ENCODE peak calls at places on chromosome 21, in nine cellular contexts. One of them, this sample, is unnamed.

GRCh38 chr21:27802816-27803475 is 836.1 kb upstream of the ADAMTS5 start:
- DNase-seq in endodermal cell: peak; percentile 86
- DNase-seq in SJSA1: no peak
- DNase-seq in CD4-positive, CD25-positive, alpha-beta regulatory T cell: peak; percentile 30
- DNase-seq in tibial nerve: peak; percentile 35
- DNase-seq in CD8-positive, alpha-beta memory T cell: no peak
- DNase-seq in GM12878: no peak
- DNase-seq in BE2C: peak; percentile 60
- DNase-seq in tibial artery: no peak
- DNase-seq in this sample: peak; percentile 31

GRCh38 chr21:34702341-34702807 is 33.6 kb downstream of the CLIC6 start:
- DNase-seq in endodermal cell: peak; percentile 28
- DNase-seq in SJSA1: peak; percentile 71
- DNase-seq in CD4-positive, CD25-positive, alpha-beta regulatory T cell: no peak
- DNase-seq in tibial nerve: peak; percentile 45
- DNase-seq in CD8-positive, alpha-beta memory T cell: no peak
- DNase-seq in GM12878: no peak
- DNase-seq in BE2C: no peak
- DNase-seq in tibial artery: peak; percentile 72
- DNase-seq in this sample: peak; percentile 94

GRCh38 chr21:20451051-20451450 is 547.2 kb upstream of the NCAM2 start:
- DNase-seq in endodermal cell: no peak
- DNase-seq in SJSA1: no peak
- DNase-seq in CD4-positive, CD25-positive, alpha-beta regulatory T cell: no peak
- DNase-seq in tibial nerve: no peak
- DNase-seq in CD8-positive, alpha-beta memory T cell: no peak
- DNase-seq in GM12878: no peak
- DNase-seq in BE2C: no peak
- DNase-seq in tibial artery: no peak
- DNase-seq in this sample: peak; percentile 0

GRCh38 chr21:46428286-46428685 is 30.4 kb upstream of the DIP2A start:
- DNase-seq in endodermal cell: no peak
- DNase-seq in SJSA1: no peak
- DNase-seq in CD4-positive, CD25-positive, alpha-beta regulatory T cell: no peak
- DNase-seq in tibial nerve: no peak
- DNase-seq in CD8-positive, alpha-beta memory T cell: no peak
- DNase-seq in GM12878: no peak
- DNase-seq in BE2C: no peak
- DNase-seq in tibial artery: no peak
- DNase-seq in this sample: no peak

GRCh38 chr21:28227881-28228623 is 764.6 kb downstream of the LTN1 start:
- DNase-seq in endodermal cell: no peak
- DNase-seq in SJSA1: no peak
- DNase-seq in CD4-positive, CD25-positive, alpha-beta regulatory T cell: no peak
- DNase-seq in tibial nerve: no peak
- DNase-seq in CD8-positive, alpha-beta memory T cell: no peak
- DNase-seq in GM12878: no peak
- DNase-seq in BE2C: no peak
- DNase-seq in tibial artery: no peak
- DNase-seq in this sample: no peak

GRCh38 chr21:45256912-45257672 is 30.6 kb downstream of the POFUT2 start:
- DNase-seq in endodermal cell: peak; percentile 41
- DNase-seq in SJSA1: no peak
- DNase-seq in CD4-positive, CD25-positive, alpha-beta regulatory T cell: peak; percentile 23
- DNase-seq in tibial nerve: no peak
- DNase-seq in CD8-positive, alpha-beta memory T cell: no peak
- DNase-seq in GM12878: no peak
- DNase-seq in BE2C: peak; percentile 40
- DNase-seq in tibial artery: peak; percentile 12
- DNase-seq in this sample: no peak

GRCh38 chr21:43626390-43626789 is 32.9 kb downstream of the HSF2BP start:
- DNase-seq in endodermal cell: no peak
- DNase-seq in SJSA1: no peak
- DNase-seq in CD4-positive, CD25-positive, alpha-beta regulatory T cell: no peak
- DNase-seq in tibial nerve: no peak
- DNase-seq in CD8-positive, alpha-beta memory T cell: no peak
- DNase-seq in GM12878: no peak
- DNase-seq in BE2C: no peak
- DNase-seq in tibial artery: no peak
- DNase-seq in this sample: no peak

GRCh38 chr21:38303300-38303699 is 46.5 kb downstream of the KCNJ15 start:
- DNase-seq in endodermal cell: no peak
- DNase-seq in SJSA1: peak; percentile 63
- DNase-seq in CD4-positive, CD25-positive, alpha-beta regulatory T cell: no peak
- DNase-seq in tibial nerve: peak; percentile 65
- DNase-seq in CD8-positive, alpha-beta memory T cell: no peak
- DNase-seq in GM12878: no peak
- DNase-seq in BE2C: no peak
- DNase-seq in tibial artery: peak; percentile 93
- DNase-seq in this sample: peak; percentile 84

GRCh38 chr21:33386222-33386784 is 16.9 kb upstream of the IFNGR2 start:
- DNase-seq in endodermal cell: peak; percentile 78
- DNase-seq in SJSA1: no peak
- DNase-seq in CD4-positive, CD25-positive, alpha-beta regulatory T cell: no peak
- DNase-seq in tibial nerve: no peak
- DNase-seq in CD8-positive, alpha-beta memory T cell: no peak
- DNase-seq in GM12878: no peak
- DNase-seq in BE2C: no peak
- DNase-seq in tibial artery: no peak
- DNase-seq in this sample: no peak

GRCh38 chr21:44423312-44423821 is 31.9 kb upstream of the LRRC3 start:
- DNase-seq in endodermal cell: peak; percentile 47
- DNase-seq in SJSA1: peak; percentile 36
- DNase-seq in CD4-positive, CD25-positive, alpha-beta regulatory T cell: no peak
- DNase-seq in tibial nerve: no peak
- DNase-seq in CD8-positive, alpha-beta memory T cell: no peak
- DNase-seq in GM12878: no peak
- DNase-seq in BE2C: no peak
- DNase-seq in tibial artery: peak; percentile 13
- DNase-seq in this sample: no peak

GRCh38 chr21:46024983-46025860 is 43.7 kb downstream of the COL6A1 start:
- DNase-seq in endodermal cell: no peak
- DNase-seq in SJSA1: no peak
- DNase-seq in CD4-positive, CD25-positive, alpha-beta regulatory T cell: no peak
- DNase-seq in tibial nerve: no peak
- DNase-seq in CD8-positive, alpha-beta memory T cell: no peak
- DNase-seq in GM12878: no peak
- DNase-seq in BE2C: no peak
- DNase-seq in tibial artery: no peak
- DNase-seq in this sample: peak; percentile 52

DNA sequence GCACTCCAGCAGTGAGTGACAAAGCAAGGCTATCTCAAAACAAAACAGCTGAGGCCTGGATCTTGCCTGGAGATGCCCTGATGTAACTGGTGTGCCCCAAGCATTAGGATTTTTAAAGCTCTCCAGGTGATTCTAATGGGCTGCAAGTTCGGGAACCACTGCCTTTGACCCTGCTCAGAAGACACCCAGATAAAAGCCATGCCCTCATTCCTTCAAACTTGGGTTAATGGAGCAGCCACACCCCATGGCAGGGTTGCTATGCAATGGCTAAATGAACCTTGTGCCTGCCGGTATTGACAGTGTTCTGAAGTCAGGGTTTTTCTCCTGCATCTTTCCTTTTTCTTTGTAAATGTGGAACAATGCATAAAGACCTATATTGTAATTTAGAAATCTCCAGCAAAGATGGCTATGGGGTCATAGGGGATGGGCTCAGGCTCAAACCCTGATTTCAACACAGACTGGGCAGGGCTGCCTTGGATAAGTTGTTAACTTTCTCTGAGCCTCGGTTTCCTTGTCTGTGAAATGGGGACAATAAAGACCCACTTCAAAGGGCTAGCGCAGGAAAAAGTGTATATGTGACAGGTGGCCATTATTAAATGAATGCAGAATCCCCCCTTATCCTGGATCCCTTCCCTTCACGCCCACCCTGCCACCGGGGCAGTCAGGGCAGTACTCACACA is 453 bp downstream of the TFF3 start:
- DNase-seq in endodermal cell: no peak
- DNase-seq in SJSA1: peak; percentile 24
- DNase-seq in CD4-positive, CD25-positive, alpha-beta regulatory T cell: no peak
- DNase-seq in tibial nerve: no peak
- DNase-seq in CD8-positive, alpha-beta memory T cell: no peak
- DNase-seq in GM12878: no peak
- DNase-seq in BE2C: no peak
- DNase-seq in tibial artery: no peak
- DNase-seq in this sample: no peak
- H3K4me1 ChIP-seq in endodermal cell: peaks cover 13% of the 10 kb centered on the region
- H3K4me1 ChIP-seq in SJSA1: peaks cover 18% of the 10 kb centered on the region
- H3K4me1 ChIP-seq in CD4-positive, CD25-positive, alpha-beta regulatory T cell: peaks cover 5% of the 10 kb centered on the region
- H3K4me1 ChIP-seq in tibial nerve: no peaks in the 10 kb centered on the region
- H3K4me1 ChIP-seq in CD8-positive, alpha-beta memory T cell: no peaks in the 10 kb centered on the region
- H3K4me1 ChIP-seq in GM12878: peaks cover 3% of the 10 kb centered on the region
- H3K4me1 ChIP-seq in BE2C: no peaks in the 10 kb centered on the region
- H3K4me1 ChIP-seq in tibial artery: no peaks in the 10 kb centered on the region
- H3K4me1 ChIP-seq in this sample: no peaks in the 10 kb centered on the region

GRCh38 chr21:31660134-31660565 is 657 bp downstream of the SOD1 start:
- DNase-seq in endodermal cell: peak; percentile 75
- DNase-seq in SJSA1: peak; percentile 51
- DNase-seq in CD4-positive, CD25-positive, alpha-beta regulatory T cell: peak; percentile 45
- DNase-seq in tibial nerve: no peak
- DNase-seq in CD8-positive, alpha-beta memory T cell: no peak
- DNase-seq in GM12878: no peak
- DNase-seq in BE2C: peak; percentile 64
- DNase-seq in tibial artery: peak; percentile 34
- DNase-seq in this sample: no peak

GRCh38 chr21:31667141-31667540 is 7.6 kb downstream of the SOD1 start:
- DNase-seq in endodermal cell: no peak
- DNase-seq in SJSA1: no peak
- DNase-seq in CD4-positive, CD25-positive, alpha-beta regulatory T cell: no peak
- DNase-seq in tibial nerve: no peak
- DNase-seq in CD8-positive, alpha-beta memory T cell: no peak
- DNase-seq in GM12878: no peak
- DNase-seq in BE2C: no peak
- DNase-seq in tibial artery: no peak
- DNase-seq in this sample: no peak

GRCh38 chr21:31665397-31665796 is 5.9 kb downstream of the SOD1 start:
- DNase-seq in endodermal cell: no peak
- DNase-seq in SJSA1: no peak
- DNase-seq in CD4-positive, CD25-positive, alpha-beta regulatory T cell: peak; percentile 36
- DNase-seq in tibial nerve: no peak
- DNase-seq in CD8-positive, alpha-beta memory T cell: no peak
- DNase-seq in GM12878: no peak
- DNase-seq in BE2C: no peak
- DNase-seq in tibial artery: no peak
- DNase-seq in this sample: no peak

GRCh38 chr21:31666445-31667010 is 7.0 kb downstream of the SOD1 start:
- DNase-seq in endodermal cell: no peak
- DNase-seq in SJSA1: no peak
- DNase-seq in CD4-positive, CD25-positive, alpha-beta regulatory T cell: no peak
- DNase-seq in tibial nerve: no peak
- DNase-seq in CD8-positive, alpha-beta memory T cell: no peak
- DNase-seq in GM12878: no peak
- DNase-seq in BE2C: no peak
- DNase-seq in tibial artery: no peak
- DNase-seq in this sample: no peak

GRCh38 chr21:31663584-31664249 is 4.2 kb downstream of the SOD1 start:
- DNase-seq in endodermal cell: no peak
- DNase-seq in SJSA1: no peak
- DNase-seq in CD4-positive, CD25-positive, alpha-beta regulatory T cell: no peak
- DNase-seq in tibial nerve: no peak
- DNase-seq in CD8-positive, alpha-beta memory T cell: no peak
- DNase-seq in GM12878: no peak
- DNase-seq in BE2C: no peak
- DNase-seq in tibial artery: no peak
- DNase-seq in this sample: no peak
- H3K4me1 ChIP-seq in endodermal cell: peaks cover 2% of the 10 kb centered on the region
- H3K4me1 ChIP-seq in SJSA1: peaks cover 13% of the 10 kb centered on the region
- H3K4me1 ChIP-seq in CD4-positive, CD25-positive, alpha-beta regulatory T cell: peaks cover 70% of the 10 kb centered on the region
- H3K4me1 ChIP-seq in tibial nerve: peaks cover 20% of the 10 kb centered on the region
- H3K4me1 ChIP-seq in CD8-positive, alpha-beta memory T cell: peaks cover 59% of the 10 kb centered on the region
- H3K4me1 ChIP-seq in GM12878: peaks cover 17% of the 10 kb centered on the region
- H3K4me1 ChIP-seq in BE2C: no peaks in the 10 kb centered on the region
- H3K4me1 ChIP-seq in tibial artery: no peaks in the 10 kb centered on the region
- H3K4me1 ChIP-seq in this sample: peaks cover 33% of the 10 kb centered on the region

DNA sequence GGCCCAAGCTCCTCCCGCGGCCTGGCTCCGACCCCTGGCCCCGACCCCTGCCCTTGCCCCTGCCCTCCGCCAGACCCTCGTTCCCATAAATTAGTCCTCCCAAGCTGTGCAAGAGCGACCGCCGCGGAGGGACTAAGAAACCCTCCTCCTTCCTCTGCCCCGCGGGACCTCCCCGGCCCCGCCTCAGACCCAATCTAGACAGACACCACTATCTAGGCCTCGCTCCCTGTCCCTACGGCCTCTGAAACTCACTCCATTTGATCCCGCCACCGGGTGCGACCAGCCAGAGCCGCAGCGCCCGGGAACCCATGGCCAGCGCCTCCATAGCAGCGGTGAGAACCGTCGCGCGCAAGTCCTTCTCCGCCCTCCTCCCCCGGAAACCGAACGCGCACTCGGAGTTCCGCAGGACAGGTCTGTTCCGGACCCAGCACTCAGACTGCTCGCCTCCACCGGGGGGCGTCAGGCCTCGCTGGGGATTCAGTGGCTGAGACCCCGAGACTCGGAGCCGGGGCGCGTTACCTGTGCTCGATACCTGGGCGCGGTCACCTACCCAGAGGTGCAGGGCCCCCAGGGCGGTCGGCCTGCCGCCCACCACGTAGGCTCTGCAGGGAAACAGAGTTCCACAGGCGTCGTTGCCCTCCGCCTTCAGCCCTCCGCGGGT is at the start of gene MRPL39:
- DNase-seq in endodermal cell: peak; percentile 97
- DNase-seq in SJSA1: peak; percentile 90
- DNase-seq in CD4-positive, CD25-positive, alpha-beta regulatory T cell: peak; percentile 94
- DNase-seq in tibial nerve: peak; percentile 76
- DNase-seq in CD8-positive, alpha-beta memory T cell: peak; percentile 74
- DNase-seq in GM12878: peak; percentile 62
- DNase-seq in BE2C: peak; percentile 96
- DNase-seq in tibial artery: peak; percentile 77
- DNase-seq in this sample: peak; percentile 82
- H3K4me1 ChIP-seq in endodermal cell: no peaks in the 10 kb centered on the region
- H3K4me1 ChIP-seq in SJSA1: peaks cover 6% of the 10 kb centered on the region
- H3K4me1 ChIP-seq in CD4-positive, CD25-positive, alpha-beta regulatory T cell: peaks cover 33% of the 10 kb centered on the region
- H3K4me1 ChIP-seq in tibial nerve: peaks cover 8% of the 10 kb centered on the region
- H3K4me1 ChIP-seq in CD8-positive, alpha-beta memory T cell: peaks cover 11% of the 10 kb centered on the region
- H3K4me1 ChIP-seq in GM12878: peaks cover 9% of the 10 kb centered on the region
- H3K4me1 ChIP-seq in BE2C: peaks cover 3% of the 10 kb centered on the region
- H3K4me1 ChIP-seq in tibial artery: no peaks in the 10 kb centered on the region
- H3K4me1 ChIP-seq in this sample: no peaks in the 10 kb centered on the region

DNA sequence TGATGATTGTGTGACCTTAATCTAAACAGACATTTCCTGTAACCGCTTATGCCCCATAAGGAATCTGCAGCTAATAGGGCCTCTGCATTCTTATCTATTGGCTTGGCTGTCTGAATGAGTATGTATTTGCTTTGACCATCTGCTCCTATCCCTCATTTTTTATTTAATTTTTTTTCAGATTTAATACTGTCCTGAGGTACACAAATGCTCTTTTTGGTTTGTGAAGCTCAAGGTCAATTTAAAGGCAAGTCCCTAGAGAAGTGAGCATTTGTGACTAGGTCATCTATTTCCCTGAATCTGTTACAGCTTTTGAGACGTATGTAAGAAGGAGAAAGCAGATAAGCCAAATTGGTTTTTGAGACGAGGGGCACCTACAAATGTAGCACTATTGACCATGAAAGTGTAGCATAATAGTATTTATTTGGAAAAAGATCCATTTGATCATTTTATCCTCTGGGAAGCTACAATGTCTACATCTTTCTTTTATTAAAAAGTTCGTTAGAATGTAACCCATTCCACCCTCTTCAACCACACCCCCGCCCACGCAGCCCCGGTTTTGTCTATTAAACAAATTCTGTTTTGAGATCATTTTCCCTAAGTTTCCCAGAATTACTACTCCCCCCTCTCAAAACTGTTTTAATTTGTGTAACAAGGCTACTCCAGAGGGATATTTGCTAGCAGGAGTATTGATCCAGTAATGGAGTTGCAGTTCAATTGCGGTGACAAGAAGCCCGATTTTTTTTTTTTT is 69.3 kb upstream of the HSPA13 start:
- DNase-seq in endodermal cell: no peak
- DNase-seq in SJSA1: no peak
- DNase-seq in CD4-positive, CD25-positive, alpha-beta regulatory T cell: no peak
- DNase-seq in tibial nerve: no peak
- DNase-seq in CD8-positive, alpha-beta memory T cell: no peak
- DNase-seq in GM12878: no peak
- DNase-seq in BE2C: no peak
- DNase-seq in tibial artery: no peak
- DNase-seq in this sample: no peak
- H3K4me1 ChIP-seq in endodermal cell: peaks cover 3% of the 10 kb centered on the region
- H3K4me1 ChIP-seq in SJSA1: no peaks in the 10 kb centered on the region
- H3K4me1 ChIP-seq in CD4-positive, CD25-positive, alpha-beta regulatory T cell: no peaks in the 10 kb centered on the region
- H3K4me1 ChIP-seq in tibial nerve: no peaks in the 10 kb centered on the region
- H3K4me1 ChIP-seq in CD8-positive, alpha-beta memory T cell: no peaks in the 10 kb centered on the region
- H3K4me1 ChIP-seq in GM12878: peaks cover 34% of the 10 kb centered on the region
- H3K4me1 ChIP-seq in BE2C: no peaks in the 10 kb centered on the region
- H3K4me1 ChIP-seq in tibial artery: no peaks in the 10 kb centered on the region
- H3K4me1 ChIP-seq in this sample: no peaks in the 10 kb centered on the region